ENCODE peak calls at places on chromosomes 12 and 14, in nine cellular contexts. Q is upper lobe of left lung, Y is D721Med, D is PC-9, U is coronary artery, R is lung, J is B cell, K is endothelial cell of umbilical vein, X is epithelial cell of esophagus. V is an unnamed sample.

GRCh38 chr14:93103392-93104080 is 12.2 kb downstream of the ITPK1 start:
- DNase-seq in Q (no peak), Y (no peak), D (peak; percentile 50), U (no peak), R (peak; percentile 51), J (peak; percentile 66), K (no peak), X (no peak), V (no peak)

GRCh38 chr12:62730649-62731377 is 204.1 kb downstream of the PPM1H start:
- DNase-seq in Q (no peak), Y (no peak), D (no peak), U (no peak), R (no peak), J (no peak), K (peak; percentile 49), X (peak; percentile 46), V (no peak)

GRCh38 chr12:102321305-102322082 is 123.9 kb upstream of the PMCH start:
- DNase-seq in Q (no peak), Y (no peak), D (no peak), U (no peak), R (no peak), J (no peak), K (no peak), X (no peak), V (no peak)

GRCh38 chr12:93591137-93591868 is 18.8 kb downstream of the SOCS2 start:
- DNase-seq in Q (peak; percentile 90), Y (no peak), D (peak; percentile 47), U (peak; percentile 90), R (peak; percentile 72), J (peak; percentile 74), K (peak; percentile 47), X (peak; percentile 60), V (peak; percentile 23)

GRCh38 chr14:105375635-105376057 is 22.7 kb upstream of the TEX22 start:
- DNase-seq in Q (no peak), Y (no peak), D (no peak), U (no peak), R (no peak), J (no peak), K (peak; percentile 54), X (no peak), V (no peak)

GRCh38 chr14:82067221-82067620 is 533.6 kb upstream of the SEL1L start:
- DNase-seq in Q (no peak), Y (no peak), D (no peak), U (no peak), R (no peak), J (no peak), K (no peak), X (no peak), V (no peak)

GRCh38 chr14:53367631-53368030 is 214.5 kb upstream of the DDHD1 start:
- DNase-seq in Q (no peak), Y (no peak), D (no peak), U (no peak), R (no peak), J (no peak), K (peak; percentile 52), X (no peak), V (no peak)

GRCh38 chr12:98828802-98829600 is 183.9 kb downstream of the APAF1 start:
- DNase-seq in Q (no peak), Y (no peak), D (no peak), U (no peak), R (no peak), J (no peak), K (no peak), X (peak; percentile 29), V (no peak)

GRCh38 chr12:27969901-27970390 is 2.6 kb downstream of the PTHLH start:
- DNase-seq in Q (peak; percentile 89), Y (no peak), D (peak; percentile 89), U (no peak), R (peak; percentile 41), J (peak; percentile 20), K (peak; percentile 66), X (peak; percentile 90), V (peak; percentile 50)

GRCh38 chr12:68871899-68872298 is 61.1 kb downstream of the CPM start:
- DNase-seq in Q (no peak), Y (no peak), D (peak; percentile 8), U (no peak), R (no peak), J (peak; percentile 23), K (peak; percentile 11), X (peak; percentile 51), V (no peak)

GRCh38 chr12:55955800-55956508 is 9.9 kb downstream of the PMEL start:
- DNase-seq in Q (no peak), Y (no peak), D (peak; percentile 84), U (no peak), R (no peak), J (no peak), K (peak; percentile 40), X (peak; percentile 95), V (no peak)

GRCh38 chr12:82682326-82682725 is 4.4 kb upstream of the TMTC2 start:
- DNase-seq in Q (no peak), Y (no peak), D (no peak), U (no peak), R (no peak), J (no peak), K (no peak), X (no peak), V (no peak)

GRCh38 chr12:29309320-29309902 is 71.6 kb downstream of the ERGIC2 start:
- DNase-seq in Q (no peak), Y (no peak), D (no peak), U (no peak), R (no peak), J (no peak), K (peak; percentile 8), X (peak; percentile 30), V (no peak)

GRCh38 chr12:47021298-47021697 is 58.1 kb upstream of the PCED1B start:
- DNase-seq in Q (no peak), Y (no peak), D (peak; percentile 28), U (no peak), R (no peak), J (peak; percentile 63), K (peak; percentile 91), X (peak; percentile 91), V (no peak)

GRCh38 chr14:102889615-102890014 is 32.8 kb upstream of the AMN start:
- DNase-seq in Q (no peak), Y (no peak), D (no peak), U (no peak), R (no peak), J (no peak), K (no peak), X (no peak), V (no peak)

GRCh38 chr12:53538209-53538689 is 31.0 kb upstream of the NPFF start:
- DNase-seq in Q (no peak), Y (no peak), D (peak; percentile 42), U (no peak), R (no peak), J (no peak), K (peak; percentile 50), X (peak; percentile 87), V (no peak)

GRCh38 chr12:116294464-116295002 is 17.0 kb upstream of the MED13L start:
- DNase-seq in Q (no peak), Y (no peak), D (no peak), U (no peak), R (no peak), J (no peak), K (no peak), X (no peak), V (no peak)

GRCh38 chr14:68172664-68173063 is 353.1 kb downstream of the RAD51B start:
- DNase-seq in Q (no peak), Y (no peak), D (no peak), U (no peak), R (no peak), J (no peak), K (peak; percentile 31), X (peak; percentile 13), V (no peak)

GRCh38 chr14:80390911-80391310 is 179.6 kb upstream of the DIO2 start:
- DNase-seq in Q (no peak), Y (no peak), D (peak; percentile 59), U (no peak), R (no peak), J (no peak), K (peak; percentile 7), X (peak; percentile 92), V (no peak)

GRCh38 chr14:41285193-41285748 is 321.4 kb upstream of the LRFN5 start:
- DNase-seq in Q (no peak), Y (no peak), D (peak; percentile 19), U (no peak), R (no peak), J (no peak), K (no peak), X (peak; percentile 56), V (peak; percentile 44)

DNA sequence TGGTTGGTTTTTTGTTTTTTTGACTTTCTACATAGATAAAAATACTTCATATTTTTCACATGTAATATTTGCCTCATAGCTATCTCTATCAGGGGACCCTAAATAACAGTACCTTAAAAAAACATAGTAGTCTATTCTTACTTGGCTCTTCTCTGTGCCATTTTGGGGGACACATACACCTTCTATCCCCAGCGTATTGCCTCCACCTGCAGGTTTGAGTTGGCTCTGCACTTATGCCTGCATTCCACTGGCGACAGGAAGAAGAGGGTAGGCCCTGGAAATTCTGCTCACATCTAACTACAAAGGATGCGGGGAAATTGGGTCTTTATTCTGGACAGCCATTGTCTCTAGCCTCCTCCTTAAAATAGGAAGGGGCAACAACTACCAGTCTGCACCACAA is 13.8 kb upstream of the IFI27L2 start:
- DNase-seq in Q (no peak), Y (no peak), D (no peak), U (no peak), R (no peak), J (no peak), K (no peak), X (no peak), V (no peak)
- TF ChIP-seq CTCF in Q (no peak), Y (peak; percentile 1), D (no peak), U (no peak), R (no peak), J (no peak), K (no peak), X (peak; percentile 59), V (peak; percentile 20)

GRCh38 chr14:25381498-25381897 is 331.6 kb upstream of the STXBP6 start:
- DNase-seq in Q (no peak), Y (no peak), D (no peak), U (no peak), R (no peak), J (no peak), K (peak; percentile 59), X (no peak), V (no peak)
- TF ChIP-seq CTCF in Q (no peak), Y (no peak), D (no peak), U (no peak), R (no peak), J (no peak), K (peak; percentile 62), X (no peak), V (peak; percentile 23)

GRCh38 chr14:61341275-61342210 is 20.2 kb downstream of the PRKCH start:
- DNase-seq in Q (no peak), Y (no peak), D (no peak), U (no peak), R (no peak), J (no peak), K (no peak), X (peak; percentile 69), V (no peak)
- TF ChIP-seq CTCF in Q (no peak), Y (no peak), D (no peak), U (no peak), R (no peak), J (no peak), K (no peak), X (no peak), V (no peak)

DNA sequence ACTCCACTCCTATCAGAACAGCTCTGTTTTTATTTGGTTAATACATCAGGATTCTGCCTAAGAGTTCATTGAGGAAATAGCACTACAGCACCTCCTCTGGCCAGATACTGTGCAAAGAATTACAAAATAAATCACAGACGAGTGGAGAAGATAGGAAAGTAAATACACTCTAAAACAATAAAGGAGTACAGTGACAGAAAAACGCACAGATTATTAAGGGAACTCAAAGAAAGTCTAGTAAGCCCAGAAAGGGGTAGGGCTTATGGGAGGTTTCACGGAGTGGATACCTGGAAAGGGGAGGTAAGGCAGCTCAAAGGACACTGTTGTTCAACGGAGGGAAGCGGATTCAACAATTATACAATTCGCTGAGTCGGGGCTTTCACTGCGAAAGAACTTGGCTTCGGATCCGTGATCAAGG is 5.5 kb downstream of the OR10AD1 start:
- DNase-seq in Q (no peak), Y (no peak), D (no peak), U (no peak), R (no peak), J (peak; percentile 48), K (peak; percentile 62), X (peak; percentile 45), V (no peak)
- TF ChIP-seq CTCF in Q (no peak), Y (no peak), D (peak; percentile 55), U (peak; percentile 28), R (peak; percentile 23), J (peak; percentile 75), K (peak; percentile 34), X (peak; percentile 51), V (peak; percentile 13)

V was measured in mesothelial cell of epicardium.